ENCODE peak calls at places on chromosomes 4 and X, in six cellular contexts. I is NCI-H1105, N is activated T-cell treated with anti-CD3 and anti-CD28 coated beads for 48 hours, M is MM.1S, L is NCI-H510A, J is NT2/D1. F is an unnamed sample.

GRCh38 chr4:185242749-185243533 is 33.5 kb downstream of the SNX25 start:
- DNase-seq in L (no peak), N (no peak), J (no peak), M (no peak), I (no peak), F (no peak)

GRCh38 chr4:48898733-48899431 is 7.7 kb downstream of the OCIAD2 start:
- DNase-seq in M (no peak), I (no peak), L (no peak), J (no peak), N (no peak), F (no peak)

GRCh38 chrX:10008483-10009056 is 41.4 kb downstream of the CLDN34 start:
- DNase-seq in N (no peak), M (no peak), J (no peak), I (no peak), L (no peak), F (no peak)

GRCh38 chr4:165472943-165473676 is 94.3 kb downstream of the CPE start:
- DNase-seq in N (no peak), J (no peak), I (no peak), L (no peak), M (no peak), F (peak; percentile 20)

GRCh38 chrX:81728622-81729021 is 526.7 kb downstream of the SH3BGRL start:
- DNase-seq in N (no peak), M (no peak), L (no peak), I (no peak), J (no peak), F (no peak)

GRCh38 chr4:186132577-186133277 is 28.2 kb downstream of the FAM149A start:
- DNase-seq in N (no peak), J (peak; percentile 44), M (peak; percentile 26), L (no peak), I (no peak), F (peak; percentile 47)

GRCh38 chr4:20126906-20127305 is 124.8 kb upstream of the SLIT2 start:
- DNase-seq in N (no peak), J (no peak), I (no peak), L (no peak), M (no peak), F (no peak)

GRCh38 chr4:36374836-36375511 is 93.6 kb downstream of the DTHD1 start:
- DNase-seq in L (no peak), J (no peak), I (no peak), M (no peak), N (no peak), F (no peak)

GRCh38 chr4:99856166-99856565 is 38.1 kb downstream of the LAMTOR3 start:
- DNase-seq in M (no peak), L (no peak), J (no peak), N (no peak), I (no peak), F (no peak)

GRCh38 chr4:114383721-114384120 is 214.9 kb upstream of the UGT8 start:
- DNase-seq in J (no peak), N (no peak), M (no peak), I (no peak), L (no peak), F (no peak)

GRCh38 chr4:128538111-128538882 is 250.7 kb upstream of the PGRMC2 start:
- DNase-seq in I (no peak), M (no peak), L (no peak), N (no peak), J (no peak), F (no peak)

GRCh38 chr4:37780444-37781133 is 45.9 kb upstream of the PGM2 start:
- DNase-seq in J (no peak), L (no peak), M (peak; percentile 39), N (no peak), I (no peak), F (no peak)

GRCh38 chrX:31356501-31357263 is 284.8 kb upstream of the FTHL17 start:
- DNase-seq in I (no peak), M (no peak), L (no peak), N (no peak), J (no peak), F (peak; percentile 0)

GRCh38 chr4:52943644-52944043 is 81.5 kb downstream of the RASL11B start:
- DNase-seq in M (no peak), I (no peak), N (no peak), L (no peak), J (no peak), F (no peak)

GRCh38 chrX:50098241-50098640 is 102.6 kb downstream of the AKAP4 start:
- DNase-seq in I (no peak), J (no peak), N (no peak), L (no peak), M (no peak), F (no peak)

GRCh38 chr4:176350671-176351070 is 30.9 kb downstream of the SPCS3 start:
- DNase-seq in J (no peak), I (no peak), M (no peak), L (no peak), N (no peak), F (no peak)

GRCh38 chrX:50100188-50100587 is 100.6 kb downstream of the AKAP4 start:
- DNase-seq in M (no peak), N (no peak), L (no peak), J (no peak), I (no peak), F (no peak)

GRCh38 chr4:62816566-62816965 is 1592.7 kb downstream of the TECRL start:
- DNase-seq in M (no peak), I (no peak), J (no peak), N (no peak), L (peak; percentile 32), F (no peak)

GRCh38 chr4:83010522-83011318 is at the start of gene LIN54:
- DNase-seq in I (peak; percentile 41), J (no peak), N (peak; percentile 75), M (peak; percentile 78), L (peak; percentile 60), F (peak; percentile 58)

GRCh38 chr4:22220965-22221364 is 272.4 kb upstream of the KCNIP4 start:
- DNase-seq in N (no peak), J (no peak), I (no peak), M (no peak), L (no peak), F (no peak)

GRCh38 chr4:109969909-109970308 is 57.2 kb downstream of the EGF start:
- DNase-seq in N (no peak), M (no peak), L (no peak), I (no peak), J (no peak), F (no peak)

GRCh38 chr4:5081441-5081999 is 30.2 kb downstream of the STK32B start:
- DNase-seq in N (no peak), J (no peak), I (no peak), M (no peak), L (no peak), F (no peak)